ENCODE peak calls at places on chromosomes 5 and 9, in four cellular contexts. H is HepG2, R is K562, V is GM12878. X is an unnamed sample.

GRCh38 chr5:93794954-93795353 is 53.6 kb upstream of the POU5F2 start:
- DNase-seq in V (no peak), H (peak), R (no peak), X (no peak)

GRCh38 chr5:107284822-107285510 is 385.8 kb downstream of the EFNA5 start:
- DNase-seq in H (no peak), V (no peak), R (no peak), X (no peak)

GRCh38 chr5:91386120-91386519 is 3.0 kb upstream of the ARRDC3 start:
- DNase-seq in H (no peak), V (no peak), R (no peak), X (no peak)

GRCh38 chr5:135379052-135379654 is 19.9 kb downstream of the MACROH2A1 start:
- DNase-seq in H (no peak), R (no peak), V (no peak), X (no peak)

GRCh38 chr9:133167096-133167695 is 3.5 kb upstream of the GBGT1 start:
- DNase-seq in H (no peak), R (no peak), V (no peak), X (no peak)

GRCh38 chr5:152369298-152369697 is 35.8 kb downstream of the NMUR2 start:
- DNase-seq in V (no peak), H (no peak), R (no peak), X (no peak)

GRCh38 chr5:150140830-150141229 is 14.8 kb downstream of the PDGFRB start:
- DNase-seq in R (no peak), V (no peak), H (no peak), X (peak)

GRCh38 chr9:95815153-95815552 is 60.3 kb upstream of the ERCC6L2 start:
- DNase-seq in H (no peak), V (no peak), R (peak), X (no peak)

GRCh38 chr5:176915906-176916305 is 16.8 kb upstream of the HK3 start:
- DNase-seq in V (no peak), R (no peak), H (no peak), X (no peak)

GRCh38 chr9:106535439-106535838 is 327.5 kb upstream of the ZNF462 start:
- DNase-seq in V (no peak), H (no peak), R (no peak), X (no peak)

GRCh38 chr5:32222723-32223470 is 48.8 kb upstream of the GOLPH3 start:
- DNase-seq in R (no peak), H (no peak), V (no peak), X (no peak)

GRCh38 chr5:67211926-67212325 is 15.3 kb upstream of the CD180 start:
- DNase-seq in R (no peak), V (no peak), H (no peak), X (no peak)

GRCh38 chr9:99557816-99558215 is 263.9 kb upstream of the NR4A3 start:
- DNase-seq in H (no peak), V (no peak), R (no peak), X (no peak)

GRCh38 chr9:36833954-36834353 is 200.1 kb downstream of the PAX5 start:
- DNase-seq in R (peak), V (no peak), H (no peak), X (no peak)

GRCh38 chr5:148418511-148418910 is 34.8 kb downstream of the FBXO38 start:
- DNase-seq in V (no peak), H (no peak), R (no peak), X (no peak)
- TF ChIP-seq TAF1 in V (no peak), H (no peak), R (no peak), X (no peak)

GRCh38 chr9:123597073-123597472 is 241.1 kb downstream of the CRB2 start:
- DNase-seq in V (no peak), R (no peak), H (no peak), X (no peak)
- TF ChIP-seq SMC3 in V (no peak), R (no peak), H (no peak), X (no peak)

DNA sequence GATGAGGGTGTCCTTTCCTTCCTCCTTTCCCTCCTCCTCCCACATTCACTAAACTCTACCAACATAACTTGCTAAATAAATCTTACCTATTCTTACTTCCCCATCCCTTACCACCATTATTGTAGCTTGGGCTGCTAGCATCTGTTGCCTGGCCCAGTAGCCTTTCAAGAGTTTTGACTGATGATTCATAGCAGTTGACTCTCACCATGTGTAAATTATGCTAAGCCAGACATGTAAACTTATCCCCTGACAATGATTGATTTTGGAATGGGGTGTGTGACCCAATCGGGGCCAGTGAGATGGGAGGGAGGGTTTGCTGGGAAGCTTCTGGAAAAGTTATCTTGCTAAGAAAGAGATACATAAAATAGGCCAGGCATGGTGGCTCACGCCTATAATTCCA is 161.8 kb upstream of the SPRY4 start:
- DNase-seq in V (no peak), H (no peak), R (no peak), X (no peak)
- TF ChIP-seq TAF1 in V (no peak), H (no peak), R (no peak), X (no peak)

GRCh38 chr9:110578896-110579752 is at the start of gene SVEP1:
- DNase-seq in R (no peak), V (no peak), H (no peak), X (peak)
- TF ChIP-seq SMC3 in R (no peak), V (no peak), H (no peak), X (no peak)

GRCh38 chr9:112864982-112865381 is 25.7 kb downstream of the SLC46A2 start:
- DNase-seq in R (no peak), V (no peak), H (no peak), X (no peak)

GRCh38 chr9:112867275-112867991 is 23.2 kb downstream of the SLC46A2 start:
- DNase-seq in R (peak), V (no peak), H (peak), X (no peak)

GRCh38 chr9:112868956-112869594 is 21.6 kb downstream of the SLC46A2 start:
- DNase-seq in V (no peak), R (no peak), H (no peak), X (no peak)

GRCh38 chr9:112868461-112868860 is 22.2 kb downstream of the SLC46A2 start:
- DNase-seq in H (no peak), R (no peak), V (no peak), X (no peak)

DNA sequence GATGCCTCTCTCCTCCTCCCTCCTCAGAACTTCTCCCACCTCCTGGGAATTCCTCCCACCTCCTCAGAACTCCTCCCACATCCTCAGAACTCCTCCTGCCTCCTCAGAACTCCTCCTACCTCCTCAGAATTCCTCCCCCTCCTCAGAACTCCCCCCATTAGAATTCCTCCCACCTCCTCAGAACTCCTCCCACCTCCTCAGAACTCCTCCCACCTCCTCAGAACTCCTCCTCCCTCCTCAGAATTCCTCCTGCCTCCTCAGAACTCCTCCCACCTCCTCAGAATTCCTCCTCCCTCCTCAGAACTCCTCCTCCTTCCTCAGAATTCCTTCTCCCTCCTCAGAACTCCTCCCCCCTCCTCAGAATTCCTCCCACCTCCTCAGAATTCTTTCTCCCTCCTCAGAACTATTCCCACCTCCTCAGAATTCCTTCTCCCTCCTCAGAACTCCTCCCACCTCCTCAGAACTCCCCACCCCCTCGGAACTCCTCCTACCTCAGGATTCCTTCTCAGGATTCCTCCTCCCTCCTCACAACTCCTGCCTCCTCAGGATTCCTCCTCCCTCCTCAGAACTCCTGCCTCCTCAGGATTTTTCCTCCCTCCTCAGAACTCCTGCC is 23.9 kb downstream of the SLC46A2 start:
- DNase-seq in V (no peak), H (no peak), R (peak), X (no peak)
- TF ChIP-seq TAF1 in V (no peak), H (no peak), R (no peak), X (no peak)

GRCh38 chr5:143064661-143065060 is 294.5 kb downstream of the ARHGAP26 start:
- DNase-seq in R (no peak), H (no peak), V (no peak), X (no peak)

GRCh38 chr5:143065185-143065584 is 295.0 kb downstream of the ARHGAP26 start:
- DNase-seq in H (no peak), R (no peak), V (no peak), X (no peak)

GRCh38 chr5:143062379-143062778 is 292.2 kb downstream of the ARHGAP26 start:
- DNase-seq in V (no peak), H (no peak), R (no peak), X (no peak)

GRCh38 chr5:143064207-143064606 is 294.0 kb downstream of the ARHGAP26 start:
- DNase-seq in H (no peak), V (no peak), R (no peak), X (no peak)

DNA sequence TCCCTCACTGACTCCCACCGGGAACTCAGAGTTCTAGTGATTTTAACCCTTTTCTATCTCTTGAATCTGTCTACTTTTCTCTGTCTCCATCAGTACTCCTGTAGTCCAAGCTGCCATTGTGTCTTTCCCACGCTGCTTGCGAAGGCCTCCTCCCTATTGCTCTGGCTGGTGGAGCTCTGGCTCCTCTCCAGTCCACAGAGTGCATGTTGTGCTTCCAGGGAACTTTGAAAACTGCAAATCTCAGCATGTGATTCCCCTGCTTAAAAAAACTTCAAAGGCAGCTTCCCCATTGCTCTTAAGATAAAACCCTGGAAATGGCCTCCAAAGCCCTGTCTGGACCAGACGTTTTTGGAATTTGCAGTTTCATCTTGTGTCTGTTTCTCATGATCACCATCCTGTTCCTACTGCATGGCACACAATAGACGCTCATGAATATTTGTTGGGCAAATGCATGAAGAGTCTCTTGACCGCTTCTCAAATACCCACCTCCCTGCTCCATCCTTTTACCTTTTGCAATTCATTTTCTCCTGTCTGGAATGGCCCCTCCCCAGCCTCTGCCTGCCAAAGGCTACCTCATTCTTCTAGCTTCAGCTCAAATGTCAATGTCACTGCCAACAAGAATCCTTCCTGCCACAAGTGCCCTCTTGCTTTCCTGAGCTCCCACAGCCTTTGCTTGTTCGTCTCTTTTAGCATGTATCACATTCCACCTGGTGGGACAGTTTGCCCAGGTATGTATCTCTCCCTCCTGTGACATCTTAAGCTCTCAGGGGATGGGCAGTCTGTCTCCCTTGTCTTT is 293.2 kb downstream of the ARHGAP26 start:
- DNase-seq in R (no peak), H (no peak), V (no peak), X (no peak)
- TF ChIP-seq SMC3 in R (no peak), H (no peak), V (no peak), X (no peak)

DNA sequence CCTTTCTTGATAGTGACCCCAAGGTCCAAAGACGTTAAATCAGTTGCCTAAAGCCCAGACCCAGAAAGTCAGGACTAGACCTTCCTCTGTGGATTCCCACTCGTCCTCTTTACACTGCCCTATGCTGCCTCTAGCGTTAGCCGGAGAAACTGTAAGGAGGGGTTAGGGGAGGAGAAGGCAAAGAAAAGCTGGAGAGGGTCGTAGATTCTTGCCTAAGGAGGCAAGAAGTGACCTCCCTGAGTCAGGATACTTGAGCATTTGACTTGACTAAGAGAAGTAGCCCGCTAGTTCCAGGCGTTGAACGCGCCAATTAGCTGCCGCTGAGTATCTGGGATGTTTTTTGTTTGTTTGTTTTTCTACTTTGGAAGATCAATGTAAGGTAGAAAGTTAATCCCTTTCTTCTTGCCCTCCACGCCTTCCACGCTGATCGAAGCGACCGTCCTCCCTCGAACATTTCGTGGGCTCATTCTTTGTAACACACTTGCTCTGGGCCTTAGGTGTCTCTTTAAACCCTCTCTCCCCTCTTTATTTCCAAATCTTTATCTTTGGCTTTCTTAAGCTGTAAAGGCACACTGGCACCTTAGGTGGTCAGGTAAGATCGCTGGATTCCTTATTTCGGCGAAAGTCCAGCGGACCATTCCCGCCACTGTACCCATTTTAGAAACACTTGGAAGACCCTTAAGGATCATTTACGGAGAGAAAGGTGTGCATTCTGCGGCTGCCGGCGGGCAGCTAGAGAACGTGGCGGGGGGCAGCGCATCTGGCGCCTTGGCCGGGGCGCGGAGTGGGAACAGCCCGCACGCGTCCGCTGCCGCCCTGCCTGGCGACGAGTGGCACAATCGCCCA is 5.1 kb upstream of the RGMB start:
- DNase-seq in R (peak), V (no peak), H (peak), X (peak)
- TF ChIP-seq TAF1 in R (no peak), V (no peak), H (no peak), X (peak)

GRCh38 chr9:117541192-117541591 is 126.3 kb upstream of the ASTN2 start:
- DNase-seq in H (no peak), R (no peak), V (no peak), X (no peak)
- TF ChIP-seq SMC3 in H (no peak), R (no peak), V (no peak), X (no peak)

GRCh38 chr5:116494784-116495480 is 79.7 kb downstream of the SEMA6A start:
- DNase-seq in V (no peak), R (no peak), H (peak), X (no peak)
- TF ChIP-seq TAF1 in V (no peak), R (no peak), H (no peak), X (no peak)